ENCODE peak calls at places on chromosomes 12 and 14, in six cellular contexts. P is AG04450, A is HCT116, E is upper lobe of right lung, C is body of pancreas, K is pancreas. J is an unnamed sample.

GRCh38 chr12:126663304-126664094 is 1598.3 kb downstream of the AACS start:
- DNase-seq in E (no peak), K (no peak), P (no peak), C (peak; percentile 11), A (peak; percentile 32), J (no peak)

GRCh38 chr14:103067231-103067954 is 10.0 kb upstream of the CDC42BPB start:
- DNase-seq in P (no peak), A (peak; percentile 73), C (no peak), E (no peak), K (no peak), J (peak; percentile 89)

GRCh38 chr14:59406454-59407245 is 58.5 kb downstream of the GPR135 start:
- DNase-seq in K (no peak), P (peak; percentile 11), A (no peak), C (no peak), E (no peak), J (peak; percentile 69)

GRCh38 chr12:452667-453210 is 7.0 kb upstream of the B4GALNT3 start:
- DNase-seq in E (peak; percentile 69), A (no peak), K (peak; percentile 50), C (peak; percentile 53), P (no peak), J (no peak)

GRCh38 chr14:59630281-59630963 is 53.8 kb upstream of the CCDC175 start:
- DNase-seq in E (no peak), C (peak; percentile 28), P (no peak), A (no peak), K (no peak), J (no peak)

GRCh38 chr12:52646613-52647012 is 5.4 kb downstream of the KRT2 start:
- DNase-seq in E (no peak), P (no peak), A (no peak), C (no peak), K (no peak), J (no peak)

GRCh38 chr14:56118611-56119181 is 485 bp downstream of the PELI2 start:
- DNase-seq in P (no peak), C (peak; percentile 50), E (peak; percentile 77), A (no peak), K (peak; percentile 65), J (no peak)

GRCh38 chr12:127360580-127360979 is 906.4 kb upstream of the TMEM132C start:
- DNase-seq in E (no peak), A (no peak), C (no peak), K (no peak), P (no peak), J (no peak)

GRCh38 chr12:52331039-52331438 is 9.8 kb upstream of the KRT83 start:
- DNase-seq in K (no peak), E (no peak), P (no peak), A (no peak), C (no peak), J (no peak)

GRCh38 chr12:69266045-69266635 is 26.8 kb downstream of the CPSF6 start:
- DNase-seq in C (no peak), P (peak; percentile 34), A (no peak), E (no peak), K (no peak), J (no peak)

GRCh38 chr14:102086346-102086971 is 385 bp downstream of the HSP90AA1 start:
- DNase-seq in C (peak; percentile 70), A (no peak), P (peak; percentile 29), K (peak; percentile 65), E (no peak), J (peak; percentile 64)

GRCh38 chr12:71475280-71475679 is 35.7 kb downstream of the LGR5 start:
- DNase-seq in K (no peak), P (no peak), C (no peak), E (no peak), A (no peak), J (no peak)

GRCh38 chr12:114936148-114937099 is 252.4 kb upstream of the TBX3 start:
- DNase-seq in E (no peak), K (no peak), C (no peak), A (no peak), P (no peak), J (no peak)

GRCh38 chr14:71135911-71136310 is 228.7 kb downstream of the PCNX1 start:
- DNase-seq in E (no peak), A (no peak), C (no peak), P (no peak), K (no peak), J (no peak)

GRCh38 chr12:51341259-51342007 is 5.0 kb downstream of the CELA1 start:
- DNase-seq in E (no peak), C (peak; percentile 82), K (peak; percentile 60), P (peak; percentile 26), A (peak; percentile 56), J (peak; percentile 85)

GRCh38 chr14:61323970-61324369 is 2.6 kb downstream of the PRKCH start:
- DNase-seq in E (no peak), A (no peak), K (no peak), P (no peak), C (no peak), J (no peak)

GRCh38 chr12:132413931-132414588 is 75.9 kb upstream of the FBRSL1 start:
- DNase-seq in P (no peak), E (no peak), A (no peak), K (no peak), C (no peak), J (no peak)

GRCh38 chr12:45051490-45052105 is 699 bp upstream of the DBX2 start:
- DNase-seq in P (no peak), E (no peak), K (no peak), C (no peak), A (no peak), J (no peak)

GRCh38 chr12:3342051-3342450 is 149.0 kb upstream of the PRMT8 start:
- DNase-seq in E (no peak), A (no peak), C (peak; percentile 60), K (no peak), P (no peak), J (no peak)

GRCh38 chr14:96037891-96038557 is 1.1 kb upstream of the C14orf132 start:
- DNase-seq in A (peak; percentile 74), E (peak; percentile 88), P (no peak), C (peak; percentile 51), K (peak; percentile 30), J (no peak)

GRCh38 chr14:96038920-96039632 is at the start of gene C14orf132:
- DNase-seq in K (peak; percentile 70), C (peak; percentile 76), E (peak; percentile 89), P (no peak), A (peak; percentile 18), J (peak; percentile 11)

GRCh38 chr14:96038558-96038919 is 623 bp upstream of the C14orf132 start:
- DNase-seq in K (no peak), A (peak; percentile 4), C (no peak), P (no peak), E (no peak), J (no peak)

GRCh38 chr14:96040836-96041371 is 1.7 kb downstream of the C14orf132 start:
- DNase-seq in K (no peak), C (no peak), P (no peak), E (no peak), A (no peak), J (no peak)

GRCh38 chr14:96039633-96040311 is 610 bp downstream of the C14orf132 start:
- DNase-seq in P (no peak), K (peak; percentile 41), C (peak; percentile 32), A (no peak), E (peak; percentile 73), J (no peak)
- H3K27ac ChIP-seq in P (peak overlapping the region; percentile 13), K (no peak overlapping the region), C (peak overlapping the region; percentile 35), A (peak overlapping the region; percentile 69), E (peak overlapping the region; percentile 79), J (no peak overlapping the region)

DNA sequence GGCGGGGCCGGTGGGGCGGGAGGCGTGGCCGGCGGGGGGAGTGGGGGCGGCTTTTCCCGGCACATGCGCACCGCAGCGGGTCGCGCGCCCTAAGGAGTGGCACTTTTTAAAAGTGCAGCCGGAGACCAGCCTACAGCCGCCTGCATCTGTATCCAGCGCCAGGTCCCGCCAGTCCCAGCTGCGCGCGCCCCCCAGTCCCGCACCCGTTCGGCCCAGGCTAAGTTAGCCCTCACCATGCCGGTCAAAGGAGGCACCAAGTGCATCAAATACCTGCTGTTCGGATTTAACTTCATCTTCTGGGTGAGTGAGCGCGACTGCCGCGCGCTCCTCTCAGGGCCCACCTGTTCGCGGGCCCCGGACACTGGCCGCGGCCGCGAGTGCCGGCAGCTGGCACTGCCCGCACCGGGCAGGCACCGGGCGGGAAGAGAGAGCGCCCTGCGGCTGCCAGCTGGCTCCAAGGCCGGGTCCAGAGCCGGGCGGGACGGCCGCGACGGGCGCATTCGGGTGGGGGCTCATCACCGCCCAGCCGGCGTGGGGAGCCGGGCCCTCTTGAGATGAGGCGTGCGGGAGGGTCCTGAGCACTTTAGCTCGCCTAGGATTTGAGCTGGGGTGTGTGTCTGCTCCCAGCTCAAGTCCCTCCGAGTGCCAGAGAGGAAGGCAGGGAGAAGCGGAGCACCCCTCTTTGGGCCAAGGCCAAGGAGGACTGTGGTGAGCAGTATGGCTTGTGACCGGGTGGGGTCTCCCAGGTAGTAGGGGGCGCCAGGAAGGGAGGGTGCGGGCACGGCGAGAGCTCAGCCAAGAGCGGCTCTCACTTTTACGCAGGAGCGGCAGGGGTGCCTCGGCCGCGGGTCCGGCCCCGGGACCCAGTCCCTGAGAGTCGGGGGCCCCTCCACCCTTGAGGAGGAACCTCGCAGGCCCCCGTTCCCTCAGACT is at the start of gene CD9:
- DNase-seq in K (peak; percentile 85), A (peak; percentile 46), C (peak; percentile 86), P (no peak), E (peak; percentile 76), J (peak; percentile 65)
- H3K4me3 ChIP-seq in K (peak within 1 kb of the TSS; percentile 78), A (peak within 1 kb of the TSS; percentile 95), C (peak within 1 kb of the TSS; percentile 81), P (peak within 1 kb of the TSS; percentile 83), E (peak within 1 kb of the TSS; percentile 84), J (peak within 1 kb of the TSS; percentile 82)

DNA sequence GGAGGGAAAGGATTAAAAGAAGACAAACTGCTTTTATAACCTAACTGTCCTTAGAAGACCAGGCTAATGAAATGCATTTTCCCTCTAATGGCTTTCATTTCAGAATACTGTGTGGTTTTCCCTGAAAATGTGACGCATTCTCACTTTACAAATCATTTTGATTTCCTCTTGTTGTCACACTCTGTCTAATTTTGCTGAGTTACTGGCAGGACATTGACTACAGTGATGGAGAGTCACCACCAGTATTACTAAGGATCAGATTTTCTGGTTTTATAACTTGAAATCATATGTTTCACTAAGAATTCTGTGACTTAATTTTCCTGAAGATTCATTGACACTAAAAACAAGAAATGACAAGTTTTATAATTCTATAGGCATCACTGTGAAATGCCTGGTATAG is 137.5 kb upstream of the SSTR1 start:
- DNase-seq in A (no peak), E (no peak), K (no peak), C (no peak), P (no peak), J (no peak)
- H3K27ac ChIP-seq in A (no peak overlapping the region), E (no peak overlapping the region), K (no peak overlapping the region), C (no peak overlapping the region), P (no peak overlapping the region), J (no peak overlapping the region)

DNA sequence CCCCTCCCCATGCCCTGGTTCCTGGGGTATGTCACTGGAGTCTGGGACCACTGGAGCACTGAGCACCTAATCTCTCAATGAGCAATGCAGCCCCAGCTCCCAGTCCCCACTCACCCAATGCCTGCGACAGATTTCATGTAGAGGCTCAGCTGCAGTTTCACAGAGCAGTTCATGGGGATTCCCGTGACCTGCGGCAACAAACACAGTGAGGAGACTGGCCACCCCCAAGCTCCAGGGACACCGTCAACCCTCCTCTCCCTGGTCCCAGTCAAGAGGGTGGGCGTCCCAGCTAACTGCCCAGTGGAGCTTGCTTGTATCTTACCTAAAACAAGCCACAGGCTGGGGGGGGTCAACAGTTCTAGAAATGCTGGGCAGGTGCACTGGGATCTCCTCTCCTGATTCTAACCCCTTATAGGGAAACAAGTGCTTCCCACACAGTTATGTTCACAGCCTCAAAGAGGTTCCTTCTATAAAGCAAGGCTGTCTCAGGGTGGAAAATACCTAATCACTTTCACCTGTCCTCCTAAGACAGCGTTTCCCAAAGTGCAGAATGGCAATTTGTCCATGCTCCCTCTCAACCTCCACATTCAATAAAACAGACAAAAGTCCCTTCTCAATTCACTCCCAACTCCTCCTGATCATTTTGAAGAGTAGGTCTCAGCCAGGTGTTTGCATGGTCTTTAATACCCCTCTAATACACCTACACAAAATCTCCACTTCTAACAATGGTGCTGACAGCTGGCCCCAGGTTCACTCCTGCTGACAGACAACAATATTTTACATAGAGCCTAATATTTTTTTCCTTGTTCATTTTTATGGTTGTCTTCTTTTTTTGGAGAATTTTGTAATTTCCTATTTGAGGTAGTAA is 68.3 kb downstream of the SCARB1 start:
- DNase-seq in P (no peak), C (no peak), E (no peak), K (no peak), A (no peak), J (no peak)
- H3K4me3 ChIP-seq in P (no peak overlapping the region), C (no peak overlapping the region), E (no peak overlapping the region), K (no peak overlapping the region), A (no peak overlapping the region), J (no peak overlapping the region)